ENCODE peak calls at places on chromosomes 5 and 9, in four cellular contexts. One of them, this sample, is unnamed.

GRCh38 chr5:124252094-124252750 is 494.2 kb downstream of the ZNF608 start:
- DNase-seq in CD8-positive, alpha-beta T cell: no peak
- DNase-seq in fibroblast of pulmonary artery: peak; percentile 18
- DNase-seq in suprapubic skin: no peak
- DNase-seq in this sample: no peak

GRCh38 chr9:91374939-91375338 is 13.2 kb upstream of the AUH start:
- DNase-seq in CD8-positive, alpha-beta T cell: no peak
- DNase-seq in fibroblast of pulmonary artery: peak; percentile 77
- DNase-seq in suprapubic skin: no peak
- DNase-seq in this sample: no peak

GRCh38 chr9:124366476-124367220 is 48.6 kb downstream of the PSMB7 start:
- DNase-seq in CD8-positive, alpha-beta T cell: no peak
- DNase-seq in fibroblast of pulmonary artery: peak; percentile 49
- DNase-seq in suprapubic skin: no peak
- DNase-seq in this sample: no peak

GRCh38 chr9:14027114-14027812 is 286.7 kb downstream of the NFIB start:
- DNase-seq in CD8-positive, alpha-beta T cell: no peak
- DNase-seq in fibroblast of pulmonary artery: peak; percentile 43
- DNase-seq in suprapubic skin: no peak
- DNase-seq in this sample: no peak

GRCh38 chr9:107667700-107668099 is 178.1 kb upstream of the KLF4 start:
- DNase-seq in CD8-positive, alpha-beta T cell: no peak
- DNase-seq in fibroblast of pulmonary artery: no peak
- DNase-seq in suprapubic skin: no peak
- DNase-seq in this sample: no peak

GRCh38 chr9:98172604-98173003 is 19.8 kb downstream of the CORO2A start:
- DNase-seq in CD8-positive, alpha-beta T cell: no peak
- DNase-seq in fibroblast of pulmonary artery: no peak
- DNase-seq in suprapubic skin: no peak
- DNase-seq in this sample: no peak

GRCh38 chr5:38871790-38872551 is 26.2 kb downstream of the OSMR start:
- DNase-seq in CD8-positive, alpha-beta T cell: no peak
- DNase-seq in fibroblast of pulmonary artery: peak; percentile 99
- DNase-seq in suprapubic skin: no peak
- DNase-seq in this sample: no peak

GRCh38 chr5:12016149-12016740 is 112.0 kb upstream of the CTNND2 start:
- DNase-seq in CD8-positive, alpha-beta T cell: no peak
- DNase-seq in fibroblast of pulmonary artery: no peak
- DNase-seq in suprapubic skin: no peak
- DNase-seq in this sample: no peak

GRCh38 chr9:123776856-123777560 is 152.9 kb downstream of the DENND1A start:
- DNase-seq in CD8-positive, alpha-beta T cell: no peak
- DNase-seq in fibroblast of pulmonary artery: no peak
- DNase-seq in suprapubic skin: no peak
- DNase-seq in this sample: no peak

GRCh38 chr5:56538580-56538979 is 276.8 kb upstream of the MAP3K1 start:
- DNase-seq in CD8-positive, alpha-beta T cell: no peak
- DNase-seq in fibroblast of pulmonary artery: no peak
- DNase-seq in suprapubic skin: no peak
- DNase-seq in this sample: no peak

GRCh38 chr9:130172161-130172857 is at the start of gene NCS1:
- DNase-seq in CD8-positive, alpha-beta T cell: no peak
- DNase-seq in fibroblast of pulmonary artery: peak; percentile 63
- DNase-seq in suprapubic skin: no peak
- DNase-seq in this sample: no peak

GRCh38 chr9:83219924-83220438 is 157.0 kb upstream of the RASEF start:
- DNase-seq in CD8-positive, alpha-beta T cell: no peak
- DNase-seq in fibroblast of pulmonary artery: no peak
- DNase-seq in suprapubic skin: no peak
- DNase-seq in this sample: no peak

GRCh38 chr5:171842777-171843053 is 57.1 kb downstream of the SMIM23 start:
- DNase-seq in CD8-positive, alpha-beta T cell: no peak
- DNase-seq in fibroblast of pulmonary artery: no peak
- DNase-seq in suprapubic skin: no peak
- DNase-seq in this sample: no peak

GRCh38 chr5:51033215-51033614 is 350.0 kb upstream of the ISL1 start:
- DNase-seq in CD8-positive, alpha-beta T cell: no peak
- DNase-seq in fibroblast of pulmonary artery: no peak
- DNase-seq in suprapubic skin: no peak
- DNase-seq in this sample: no peak

GRCh38 chr5:36301858-36302603 is at the start of gene RANBP3L:
- DNase-seq in CD8-positive, alpha-beta T cell: no peak
- DNase-seq in fibroblast of pulmonary artery: peak; percentile 34
- DNase-seq in suprapubic skin: no peak
- DNase-seq in this sample: no peak

GRCh38 chr5:32390819-32391591 is 53.5 kb downstream of the ZFR start:
- DNase-seq in CD8-positive, alpha-beta T cell: no peak
- DNase-seq in fibroblast of pulmonary artery: peak; percentile 97
- DNase-seq in suprapubic skin: no peak
- DNase-seq in this sample: no peak

GRCh38 chr5:172569862-172570558 is 71.1 kb upstream of the NEURL1B start:
- DNase-seq in CD8-positive, alpha-beta T cell: no peak
- DNase-seq in fibroblast of pulmonary artery: no peak
- DNase-seq in suprapubic skin: no peak
- DNase-seq in this sample: no peak

GRCh38 chr9:34988218-34989055 is 1.1 kb upstream of the DNAJB5 start:
- DNase-seq in CD8-positive, alpha-beta T cell: peak; percentile 26
- DNase-seq in fibroblast of pulmonary artery: no peak
- DNase-seq in suprapubic skin: no peak
- DNase-seq in this sample: no peak

GRCh38 chr9:20552874-20553624 is 69.2 kb downstream of the MLLT3 start:
- DNase-seq in CD8-positive, alpha-beta T cell: no peak
- DNase-seq in fibroblast of pulmonary artery: peak; percentile 17
- DNase-seq in suprapubic skin: no peak
- DNase-seq in this sample: no peak

GRCh38 chr9:128702949-128703615 is 779 bp downstream of the PKN3 start:
- DNase-seq in CD8-positive, alpha-beta T cell: no peak
- DNase-seq in fibroblast of pulmonary artery: no peak
- DNase-seq in suprapubic skin: no peak
- DNase-seq in this sample: no peak

GRCh38 chr9:134326754-134327526 is 685 bp downstream of the RXRA start:
- DNase-seq in CD8-positive, alpha-beta T cell: no peak
- DNase-seq in fibroblast of pulmonary artery: no peak
- DNase-seq in suprapubic skin: no peak
- DNase-seq in this sample: no peak

GRCh38 chr5:66171349-66172344 is 27.5 kb downstream of the SREK1 start:
- DNase-seq in CD8-positive, alpha-beta T cell: no peak
- DNase-seq in fibroblast of pulmonary artery: peak; percentile 75
- DNase-seq in suprapubic skin: no peak
- DNase-seq in this sample: peak; percentile 18

GRCh38 chr9:133994359-133995011 is 2.4 kb upstream of the VAV2 start:
- DNase-seq in CD8-positive, alpha-beta T cell: peak; percentile 58
- DNase-seq in fibroblast of pulmonary artery: peak; percentile 71
- DNase-seq in suprapubic skin: peak; percentile 89
- DNase-seq in this sample: no peak

GRCh38 chr5:129768715-129769114 is 20.8 kb downstream of the MINAR2 start:
- DNase-seq in CD8-positive, alpha-beta T cell: no peak
- DNase-seq in fibroblast of pulmonary artery: no peak
- DNase-seq in suprapubic skin: no peak
- DNase-seq in this sample: no peak

GRCh38 chr5:72760259-72760658 is 56.2 kb upstream of the TNPO1 start:
- DNase-seq in CD8-positive, alpha-beta T cell: no peak
- DNase-seq in fibroblast of pulmonary artery: peak; percentile 10
- DNase-seq in suprapubic skin: no peak
- DNase-seq in this sample: no peak

GRCh38 chr9:128886211-128886826 is 4.4 kb downstream of the LRRC8A start:
- DNase-seq in CD8-positive, alpha-beta T cell: no peak
- DNase-seq in fibroblast of pulmonary artery: peak; percentile 65
- DNase-seq in suprapubic skin: no peak
- DNase-seq in this sample: no peak

GRCh38 chr9:109793921-109794320 is 13.9 kb downstream of the PALM2AKAP2 start:
- DNase-seq in CD8-positive, alpha-beta T cell: no peak
- DNase-seq in fibroblast of pulmonary artery: no peak
- DNase-seq in suprapubic skin: no peak
- DNase-seq in this sample: no peak

GRCh38 chr9:88537743-88538055 is 2.7 kb downstream of the NXNL2 start:
- DNase-seq in CD8-positive, alpha-beta T cell: no peak
- DNase-seq in fibroblast of pulmonary artery: peak; percentile 85
- DNase-seq in suprapubic skin: peak; percentile 84
- DNase-seq in this sample: no peak

GRCh38 chr9:32571969-32572899 is 725 bp downstream of the NDUFB6 start:
- DNase-seq in CD8-positive, alpha-beta T cell: peak; percentile 49
- DNase-seq in fibroblast of pulmonary artery: peak; percentile 84
- DNase-seq in suprapubic skin: no peak
- DNase-seq in this sample: peak; percentile 66

GRCh38 chr9:5305741-5306140 is 1.2 kb upstream of the RLN2 start:
- DNase-seq in CD8-positive, alpha-beta T cell: no peak
- DNase-seq in fibroblast of pulmonary artery: no peak
- DNase-seq in suprapubic skin: no peak
- DNase-seq in this sample: no peak

GRCh38 chr9:95572370-95573151 is 55.8 kb upstream of the PTCH1 start:
- DNase-seq in CD8-positive, alpha-beta T cell: no peak
- DNase-seq in fibroblast of pulmonary artery: no peak
- DNase-seq in suprapubic skin: no peak
- DNase-seq in this sample: no peak

GRCh38 chr9:69580582-69580945 is 91.6 kb downstream of the APBA1 start:
- DNase-seq in CD8-positive, alpha-beta T cell: no peak
- DNase-seq in fibroblast of pulmonary artery: no peak
- DNase-seq in suprapubic skin: no peak
- DNase-seq in this sample: no peak

GRCh38 chr5:131747180-131748105 is 49.4 kb downstream of the FNIP1 start:
- DNase-seq in CD8-positive, alpha-beta T cell: no peak
- DNase-seq in fibroblast of pulmonary artery: peak; percentile 27
- DNase-seq in suprapubic skin: no peak
- DNase-seq in this sample: no peak

GRCh38 chr9:113678119-113678861 is 197.8 kb upstream of the ZNF618 start:
- DNase-seq in CD8-positive, alpha-beta T cell: no peak
- DNase-seq in fibroblast of pulmonary artery: no peak
- DNase-seq in suprapubic skin: no peak
- DNase-seq in this sample: no peak

GRCh38 chr5:154313360-154314017 is 123.0 kb downstream of the GALNT10 start:
- DNase-seq in CD8-positive, alpha-beta T cell: no peak
- DNase-seq in fibroblast of pulmonary artery: no peak
- DNase-seq in suprapubic skin: no peak
- DNase-seq in this sample: no peak

GRCh38 chr5:123094919-123095693 is 6.1 kb downstream of the PRDM6 start:
- DNase-seq in CD8-positive, alpha-beta T cell: no peak
- DNase-seq in fibroblast of pulmonary artery: no peak
- DNase-seq in suprapubic skin: no peak
- DNase-seq in this sample: no peak

DNA sequence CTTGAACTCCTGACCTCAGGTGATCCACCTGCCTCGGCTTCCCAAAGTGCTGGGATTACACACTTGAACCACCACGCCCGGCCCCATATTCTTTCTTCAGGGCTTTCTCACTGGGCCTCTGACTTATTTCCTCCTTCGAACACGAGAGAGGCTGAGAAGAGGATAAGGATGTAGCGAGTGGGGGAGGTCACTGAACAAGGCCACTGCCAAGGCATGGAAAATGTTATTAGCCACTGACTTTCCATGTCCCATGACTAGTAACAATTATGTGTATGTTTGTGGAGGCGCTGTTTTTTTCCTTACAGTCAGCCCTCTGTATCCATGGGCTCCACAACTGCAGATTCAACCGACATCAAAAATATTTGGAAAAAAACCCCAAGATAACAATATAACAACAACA is 12.3 kb upstream of the FCHSD1 start:
- DNase-seq in CD8-positive, alpha-beta T cell: no peak
- DNase-seq in fibroblast of pulmonary artery: no peak
- DNase-seq in suprapubic skin: no peak
- DNase-seq in this sample: no peak
- TF ChIP-seq CTCF in CD8-positive, alpha-beta T cell: no peak
- TF ChIP-seq CTCF in fibroblast of pulmonary artery: no peak
- TF ChIP-seq CTCF in suprapubic skin: no peak
- TF ChIP-seq CTCF in this sample: no peak

GRCh38 chr5:176446884-176447537 is 1.2 kb upstream of the FAF2 start:
- DNase-seq in CD8-positive, alpha-beta T cell: no peak
- DNase-seq in fibroblast of pulmonary artery: no peak
- DNase-seq in suprapubic skin: no peak
- DNase-seq in this sample: no peak

GRCh38 chr5:176450077-176450476 is 1.9 kb downstream of the FAF2 start:
- DNase-seq in CD8-positive, alpha-beta T cell: no peak
- DNase-seq in fibroblast of pulmonary artery: no peak
- DNase-seq in suprapubic skin: no peak
- DNase-seq in this sample: no peak

GRCh38 chr5:176447982-176448608 is at the start of gene FAF2:
- DNase-seq in CD8-positive, alpha-beta T cell: peak; percentile 99
- DNase-seq in fibroblast of pulmonary artery: peak; percentile 99
- DNase-seq in suprapubic skin: peak; percentile 98
- DNase-seq in this sample: peak; percentile 97

GRCh38 chr5:176444742-176445141 is 3.4 kb upstream of the FAF2 start:
- DNase-seq in CD8-positive, alpha-beta T cell: no peak
- DNase-seq in fibroblast of pulmonary artery: no peak
- DNase-seq in suprapubic skin: no peak
- DNase-seq in this sample: no peak

GRCh38 chr5:176447538-176447981 is 625 bp upstream of the FAF2 start:
- DNase-seq in CD8-positive, alpha-beta T cell: no peak
- DNase-seq in fibroblast of pulmonary artery: no peak
- DNase-seq in suprapubic skin: peak; percentile 88
- DNase-seq in this sample: no peak
- H3K4me3 ChIP-seq in CD8-positive, alpha-beta T cell: peak overlapping the region; percentile 75
- H3K4me3 ChIP-seq in fibroblast of pulmonary artery: peak overlapping the region; percentile 90
- H3K4me3 ChIP-seq in suprapubic skin: peak overlapping the region; percentile 91
- H3K4me3 ChIP-seq in this sample: peak overlapping the region; percentile 64

GRCh38 chr5:121870489-121870888 is 18.8 kb downstream of the FTMT start:
- DNase-seq in CD8-positive, alpha-beta T cell: no peak
- DNase-seq in fibroblast of pulmonary artery: peak; percentile 17
- DNase-seq in suprapubic skin: no peak
- DNase-seq in this sample: no peak
- TF ChIP-seq CTCF in CD8-positive, alpha-beta T cell: no peak
- TF ChIP-seq CTCF in fibroblast of pulmonary artery: no peak
- TF ChIP-seq CTCF in suprapubic skin: no peak
- TF ChIP-seq CTCF in this sample: no peak

GRCh38 chr5:116778611-116779010 is 204.0 kb upstream of the SEMA6A start:
- DNase-seq in CD8-positive, alpha-beta T cell: no peak
- DNase-seq in fibroblast of pulmonary artery: no peak
- DNase-seq in suprapubic skin: no peak
- DNase-seq in this sample: no peak
- H3K4me3 ChIP-seq in CD8-positive, alpha-beta T cell: no peak overlapping the region
- H3K4me3 ChIP-seq in fibroblast of pulmonary artery: no peak overlapping the region
- H3K4me3 ChIP-seq in suprapubic skin: no peak overlapping the region
- H3K4me3 ChIP-seq in this sample: no peak overlapping the region

GRCh38 chr9:17531642-17532254 is 47.1 kb upstream of the SH3GL2 start:
- DNase-seq in CD8-positive, alpha-beta T cell: no peak
- DNase-seq in fibroblast of pulmonary artery: peak; percentile 65
- DNase-seq in suprapubic skin: no peak
- DNase-seq in this sample: peak; percentile 4

GRCh38 chr9:17532461-17532860 is 46.4 kb upstream of the SH3GL2 start:
- DNase-seq in CD8-positive, alpha-beta T cell: no peak
- DNase-seq in fibroblast of pulmonary artery: no peak
- DNase-seq in suprapubic skin: no peak
- DNase-seq in this sample: no peak

GRCh38 chr9:17528859-17529258 is 50.0 kb upstream of the SH3GL2 start:
- DNase-seq in CD8-positive, alpha-beta T cell: no peak
- DNase-seq in fibroblast of pulmonary artery: peak; percentile 36
- DNase-seq in suprapubic skin: no peak
- DNase-seq in this sample: no peak
- TF ChIP-seq CTCF in CD8-positive, alpha-beta T cell: no peak
- TF ChIP-seq CTCF in fibroblast of pulmonary artery: peak; percentile 31
- TF ChIP-seq CTCF in suprapubic skin: no peak
- TF ChIP-seq CTCF in this sample: no peak